ENCODE peak calls at places on chromosomes 16 and 17, in four cellular contexts. One of them, this sample, is unnamed.

GRCh38 chr17:66727634-66728570 is 107.0 kb upstream of the CACNG5 start:
- DNase-seq in AG09319: no peak
- DNase-seq in GF-D8: no peak
- DNase-seq in adrenal gland: peak; percentile 53
- DNase-seq in this sample: no peak

GRCh38 chr17:70716551-70716950 is 547.2 kb downstream of the KCNJ2 start:
- DNase-seq in AG09319: no peak
- DNase-seq in GF-D8: no peak
- DNase-seq in adrenal gland: no peak
- DNase-seq in this sample: no peak

GRCh38 chr17:40553694-40554534 is 11.4 kb downstream of the CCR7 start:
- DNase-seq in AG09319: peak; percentile 75
- DNase-seq in GF-D8: no peak
- DNase-seq in adrenal gland: peak; percentile 23
- DNase-seq in this sample: peak; percentile 55

GRCh38 chr16:20871935-20872815 is 28.0 kb downstream of the DCUN1D3 start:
- DNase-seq in AG09319: no peak
- DNase-seq in GF-D8: peak; percentile 4
- DNase-seq in adrenal gland: no peak
- DNase-seq in this sample: no peak

GRCh38 chr16:85645021-85645589 is 32.0 kb downstream of the GSE1 start:
- DNase-seq in AG09319: no peak
- DNase-seq in GF-D8: no peak
- DNase-seq in adrenal gland: no peak
- DNase-seq in this sample: no peak

GRCh38 chr16:52545157-52545543 is 1.8 kb downstream of the TOX3 start:
- DNase-seq in AG09319: no peak
- DNase-seq in GF-D8: no peak
- DNase-seq in adrenal gland: no peak
- DNase-seq in this sample: no peak

GRCh38 chr16:49754495-49755290 is 101.2 kb downstream of the ZNF423 start:
- DNase-seq in AG09319: peak; percentile 0
- DNase-seq in GF-D8: no peak
- DNase-seq in adrenal gland: no peak
- DNase-seq in this sample: no peak

GRCh38 chr16:54585966-54586365 is 299.4 kb upstream of the IRX3 start:
- DNase-seq in AG09319: no peak
- DNase-seq in GF-D8: no peak
- DNase-seq in adrenal gland: no peak
- DNase-seq in this sample: no peak

GRCh38 chr17:75181608-75182318 is 996 bp downstream of the SUMO2 start:
- DNase-seq in AG09319: no peak
- DNase-seq in GF-D8: no peak
- DNase-seq in adrenal gland: no peak
- DNase-seq in this sample: no peak

GRCh38 chr16:66639091-66639885 is 34.8 kb downstream of the CMTM3 start:
- DNase-seq in AG09319: no peak
- DNase-seq in GF-D8: no peak
- DNase-seq in adrenal gland: no peak
- DNase-seq in this sample: no peak

GRCh38 chr17:34997355-34997862 is 17.1 kb downstream of the LIG3 start:
- DNase-seq in AG09319: peak; percentile 72
- DNase-seq in GF-D8: no peak
- DNase-seq in adrenal gland: peak; percentile 57
- DNase-seq in this sample: no peak

GRCh38 chr16:81630632-81631026 is 148.5 kb upstream of the PLCG2 start:
- DNase-seq in AG09319: no peak
- DNase-seq in GF-D8: no peak
- DNase-seq in adrenal gland: no peak
- DNase-seq in this sample: no peak

GRCh38 chr16:50985733-50986132 is 165.3 kb downstream of the SALL1 start:
- DNase-seq in AG09319: no peak
- DNase-seq in GF-D8: no peak
- DNase-seq in adrenal gland: no peak
- DNase-seq in this sample: no peak

GRCh38 chr17:12070561-12070960 is 49.9 kb downstream of the MAP2K4 start:
- DNase-seq in AG09319: no peak
- DNase-seq in GF-D8: no peak
- DNase-seq in adrenal gland: no peak
- DNase-seq in this sample: peak; percentile 39

GRCh38 chr16:82229800-82230619 is 60.0 kb upstream of the MPHOSPH6 start:
- DNase-seq in AG09319: peak; percentile 69
- DNase-seq in GF-D8: no peak
- DNase-seq in adrenal gland: peak; percentile 71
- DNase-seq in this sample: peak; percentile 11

GRCh38 chr17:37547986-37548385 is 58.3 kb downstream of the DUSP14 start:
- DNase-seq in AG09319: no peak
- DNase-seq in GF-D8: no peak
- DNase-seq in adrenal gland: no peak
- DNase-seq in this sample: no peak

GRCh38 chr17:30549864-30550511 is 72.8 kb downstream of the GOSR1 start:
- DNase-seq in AG09319: no peak
- DNase-seq in GF-D8: no peak
- DNase-seq in adrenal gland: no peak
- DNase-seq in this sample: no peak

GRCh38 chr16:61813339-61813738 is 222.9 kb downstream of the CDH8 start:
- DNase-seq in AG09319: no peak
- DNase-seq in GF-D8: no peak
- DNase-seq in adrenal gland: no peak
- DNase-seq in this sample: no peak

GRCh38 chr16:539901-540530 is 12.5 kb downstream of the CAPN15 start:
- DNase-seq in AG09319: no peak
- DNase-seq in GF-D8: no peak
- DNase-seq in adrenal gland: no peak
- DNase-seq in this sample: no peak

GRCh38 chr17:65850486-65850885 is 289.0 kb upstream of the AXIN2 start:
- DNase-seq in AG09319: no peak
- DNase-seq in GF-D8: no peak
- DNase-seq in adrenal gland: no peak
- DNase-seq in this sample: peak; percentile 75

GRCh38 chr16:51402785-51403184 is 251.7 kb upstream of the SALL1 start:
- DNase-seq in AG09319: no peak
- DNase-seq in GF-D8: no peak
- DNase-seq in adrenal gland: no peak
- DNase-seq in this sample: no peak

GRCh38 chr16:17409894-17410293 is 60.9 kb downstream of the XYLT1 start:
- DNase-seq in AG09319: no peak
- DNase-seq in GF-D8: no peak
- DNase-seq in adrenal gland: no peak
- DNase-seq in this sample: no peak

GRCh38 chr16:15653227-15653626 is 3.2 kb downstream of the NDE1 start:
- DNase-seq in AG09319: peak; percentile 64
- DNase-seq in GF-D8: no peak
- DNase-seq in adrenal gland: no peak
- DNase-seq in this sample: peak; percentile 68

GRCh38 chr17:28570716-28571254 is 539 bp downstream of the PIGS start:
- DNase-seq in AG09319: no peak
- DNase-seq in GF-D8: no peak
- DNase-seq in adrenal gland: peak; percentile 51
- DNase-seq in this sample: no peak

GRCh38 chr16:70428178-70428998 is 10.5 kb downstream of the ST3GAL2 start:
- DNase-seq in AG09319: peak; percentile 81
- DNase-seq in GF-D8: peak; percentile 100
- DNase-seq in adrenal gland: peak; percentile 98
- DNase-seq in this sample: peak; percentile 81

GRCh38 chr16:3348547-3349167 is 7.0 kb upstream of the OR2C1 start:
- DNase-seq in AG09319: no peak
- DNase-seq in GF-D8: no peak
- DNase-seq in adrenal gland: no peak
- DNase-seq in this sample: no peak

GRCh38 chr17:17387461-17388362 is 84.5 kb downstream of the NT5M start:
- DNase-seq in AG09319: no peak
- DNase-seq in GF-D8: no peak
- DNase-seq in adrenal gland: no peak
- DNase-seq in this sample: no peak

GRCh38 chr17:4230142-4230541 is 33.6 kb downstream of the ANKFY1 start:
- DNase-seq in AG09319: peak; percentile 85
- DNase-seq in GF-D8: no peak
- DNase-seq in adrenal gland: peak; percentile 35
- DNase-seq in this sample: peak; percentile 99

GRCh38 chr16:54266363-54266955 is 20.1 kb downstream of the IRX3 start:
- DNase-seq in AG09319: no peak
- DNase-seq in GF-D8: no peak
- DNase-seq in adrenal gland: no peak
- DNase-seq in this sample: no peak

GRCh38 chr17:77356109-77356689 is 215.4 kb downstream of the SEC14L1 start:
- DNase-seq in AG09319: no peak
- DNase-seq in GF-D8: no peak
- DNase-seq in adrenal gland: peak; percentile 66
- DNase-seq in this sample: no peak

GRCh38 chr17:78000351-78000750 is 41.8 kb downstream of the TNRC6C start:
- DNase-seq in AG09319: no peak
- DNase-seq in GF-D8: no peak
- DNase-seq in adrenal gland: no peak
- DNase-seq in this sample: no peak

GRCh38 chr17:81652901-81653771 is 3.2 kb downstream of the PDE6G start:
- DNase-seq in AG09319: no peak
- DNase-seq in GF-D8: no peak
- DNase-seq in adrenal gland: no peak
- DNase-seq in this sample: no peak

GRCh38 chr17:43661699-43662431 is at the start of gene MEOX1:
- DNase-seq in AG09319: peak; percentile 35
- DNase-seq in GF-D8: no peak
- DNase-seq in adrenal gland: no peak
- DNase-seq in this sample: no peak

GRCh38 chr17:73743802-73744201 is 99.6 kb upstream of the SDK2 start:
- DNase-seq in AG09319: no peak
- DNase-seq in GF-D8: no peak
- DNase-seq in adrenal gland: no peak
- DNase-seq in this sample: no peak

GRCh38 chr16:15682105-15682570 is 32.1 kb downstream of the NDE1 start:
- DNase-seq in AG09319: peak; percentile 10
- DNase-seq in GF-D8: no peak
- DNase-seq in adrenal gland: peak; percentile 48
- DNase-seq in this sample: peak; percentile 41

GRCh38 chr16:57186630-57187507 is 740 bp downstream of the RSPRY1 start:
- DNase-seq in AG09319: no peak
- DNase-seq in GF-D8: no peak
- DNase-seq in adrenal gland: peak; percentile 25
- DNase-seq in this sample: no peak

GRCh38 chr16:87465306-87465705 is 27.5 kb downstream of the ZCCHC14 start:
- DNase-seq in AG09319: peak; percentile 80
- DNase-seq in GF-D8: peak; percentile 97
- DNase-seq in adrenal gland: peak; percentile 88
- DNase-seq in this sample: peak; percentile 61

GRCh38 chr17:5741810-5742209 is 157.5 kb upstream of the NLRP1 start:
- DNase-seq in AG09319: no peak
- DNase-seq in GF-D8: no peak
- DNase-seq in adrenal gland: no peak
- DNase-seq in this sample: no peak

GRCh38 chr16:82603784-82604411 is 22.9 kb upstream of the CDH13 start:
- DNase-seq in AG09319: no peak
- DNase-seq in GF-D8: no peak
- DNase-seq in adrenal gland: no peak
- DNase-seq in this sample: no peak

This sample was measured in GM04503.